ENCODE peak calls at places on chromosomes 3 and 15, in six cellular contexts. T, W, E, Q, Z and R are unnamed samples.

GRCh38 chr3:42655980-42656679 is 2.6 kb downstream of the ZBTB47 start:
- DNase-seq in T (no peak), E (no peak), Q (no peak), Z (peak), W (peak), R (no peak)

GRCh38 chr3:148136816-148137215 is 560.9 kb upstream of the AGTR1 start:
- DNase-seq in T (no peak), E (no peak), Z (peak), Q (no peak), W (no peak), R (no peak)

GRCh38 chr3:172225215-172225707 is 185.9 kb downstream of the FNDC3B start:
- DNase-seq in W (no peak), Q (no peak), Z (no peak), E (no peak), T (no peak), R (no peak)

GRCh38 chr15:63045438-63046278 is 3.1 kb downstream of the TPM1 start:
- DNase-seq in T (no peak), W (no peak), E (no peak), Q (no peak), Z (peak), R (no peak)

GRCh38 chr15:26970712-26971210 is at the start of gene GABRG3:
- DNase-seq in T (no peak), W (no peak), E (no peak), Z (no peak), Q (no peak), R (no peak)

GRCh38 chr3:185880600-185880999 is 55.8 kb upstream of the IGF2BP2 start:
- DNase-seq in Q (no peak), E (no peak), T (no peak), Z (no peak), W (peak), R (no peak)

GRCh38 chr3:141465221-141465620 is 21.6 kb upstream of the RASA2 start:
- DNase-seq in W (peak), E (no peak), Q (no peak), T (no peak), Z (no peak), R (no peak)

GRCh38 chr3:88105325-88105724 is 44.4 kb upstream of the C3orf38 start:
- DNase-seq in T (no peak), E (no peak), Q (no peak), W (peak), Z (no peak), R (no peak)

GRCh38 chr15:70023769-70024491 is 73.8 kb downstream of the TLE3 start:
- DNase-seq in W (peak), Q (no peak), E (peak), T (no peak), Z (peak), R (peak)